ENCODE peak calls at places on chromosomes 7 and 10, in eight cellular contexts. D is ovary, C is IMR-90, W is esophagus squamous epithelium, S is mucosa of descending colon, A is neuronal stem cell, R is right atrium auricular region, E is breast epithelium. P is an unnamed sample.

GRCh38 chr7:120703585-120704240 is 154.2 kb downstream of the TSPAN12 start:
- DNase-seq in D (no peak), C (no peak), W (no peak), S (no peak), A (no peak), R (no peak), E (no peak), P (no peak)

GRCh38 chr7:25854059-25854458 is 297.9 kb upstream of the NFE2L3 start:
- DNase-seq in D (no peak), C (no peak), W (no peak), S (no peak), A (no peak), R (no peak), E (no peak), P (no peak)

GRCh38 chr10:77898323-77899079 is 28.1 kb downstream of the DLG5 start:
- DNase-seq in D (no peak), C (no peak), W (no peak), S (no peak), A (no peak), R (no peak), E (peak; percentile 92), P (no peak)

GRCh38 chr10:9069136-9069535 is 1014.6 kb downstream of the GATA3 start:
- DNase-seq in D (no peak), C (no peak), W (no peak), S (no peak), A (no peak), R (no peak), E (no peak), P (no peak)

GRCh38 chr7:111290982-111291381 is 200.1 kb downstream of the LRRN3 start:
- DNase-seq in D (no peak), C (no peak), W (no peak), S (no peak), A (no peak), R (no peak), E (no peak), P (no peak)

GRCh38 chr10:51910596-51910995 is 211.2 kb upstream of the CSTF2T start:
- DNase-seq in D (no peak), C (no peak), W (no peak), S (no peak), A (no peak), R (no peak), E (no peak), P (no peak)

GRCh38 chr10:10500941-10501340 is 516.7 kb upstream of the CELF2 start:
- DNase-seq in D (no peak), C (peak; percentile 91), W (no peak), S (no peak), A (no peak), R (no peak), E (no peak), P (no peak)

GRCh38 chr7:148142660-148143248 is 447.8 kb upstream of the C7orf33 start:
- DNase-seq in D (no peak), C (peak; percentile 21), W (no peak), S (no peak), A (peak; percentile 17), R (no peak), E (no peak), P (no peak)

GRCh38 chr7:139598642-139599041 is 75.2 kb downstream of the CLEC2L start:
- DNase-seq in D (no peak), C (no peak), W (no peak), S (no peak), A (no peak), R (no peak), E (no peak), P (no peak)

GRCh38 chr7:142357953-142358520 is 100.2 kb upstream of the PRSS58 start:
- DNase-seq in D (no peak), C (peak; percentile 83), W (no peak), S (no peak), A (peak; percentile 48), R (no peak), E (no peak), P (no peak)

GRCh38 chr7:28017372-28017771 is 163.2 kb downstream of the JAZF1 start:
- DNase-seq in D (no peak), C (peak; percentile 55), W (no peak), S (no peak), A (no peak), R (no peak), E (no peak), P (no peak)

GRCh38 chr10:51156913-51157312 is 82.6 kb downstream of the PRKG1 start:
- DNase-seq in D (no peak), C (peak; percentile 75), W (no peak), S (no peak), A (no peak), R (no peak), E (no peak), P (no peak)

GRCh38 chr10:96496281-96496925 is 17.3 kb downstream of the TLL2 start:
- DNase-seq in D (no peak), C (peak; percentile 35), W (no peak), S (no peak), A (no peak), R (peak; percentile 48), E (no peak), P (no peak)

GRCh38 chr10:88949912-88950664 is 2.5 kb downstream of the ACTA2 start:
- DNase-seq in D (no peak), C (no peak), W (no peak), S (no peak), A (no peak), R (no peak), E (no peak), P (no peak)

GRCh38 chr7:55105952-55106351 is 87.1 kb downstream of the EGFR start:
- DNase-seq in D (no peak), C (no peak), W (no peak), S (no peak), A (no peak), R (no peak), E (no peak), P (no peak)
- H3K4me1 ChIP-seq in D (peaks cover 27% of the 10 kb centered on the region), C (peaks cover 35% of the 10 kb centered on the region), W (peaks cover 21% of the 10 kb centered on the region), S (peaks cover 7% of the 10 kb centered on the region), A (peaks cover 10% of the 10 kb centered on the region), R (no peaks in the 10 kb centered on the region), E (no peaks in the 10 kb centered on the region), P (no peaks in the 10 kb centered on the region)

GRCh38 chr10:103837370-103838094 is 17.8 kb downstream of the SH3PXD2A start:
- DNase-seq in D (no peak), C (no peak), W (no peak), S (no peak), A (no peak), R (no peak), E (no peak), P (no peak)
- H3K4me1 ChIP-seq in D (peaks cover 10% of the 10 kb centered on the region), C (peaks cover 10% of the 10 kb centered on the region), W (peaks cover 33% of the 10 kb centered on the region), S (peaks cover 66% of the 10 kb centered on the region), A (peaks cover 27% of the 10 kb centered on the region), R (peaks cover 2% of the 10 kb centered on the region), E (peaks cover 15% of the 10 kb centered on the region), P (no peaks in the 10 kb centered on the region)

GRCh38 chr7:159033473-159033825 is 111.2 kb downstream of the VIPR2 start:
- DNase-seq in D (no peak), C (no peak), W (no peak), S (no peak), A (no peak), R (peak; percentile 49), E (no peak), P (no peak)

GRCh38 chr7:159032753-159033472 is 111.8 kb downstream of the VIPR2 start:
- DNase-seq in D (no peak), C (no peak), W (no peak), S (no peak), A (no peak), R (peak; percentile 56), E (peak; percentile 12), P (no peak)

GRCh38 chr7:159031750-159032149 is 112.9 kb downstream of the VIPR2 start:
- DNase-seq in D (peak; percentile 46), C (no peak), W (no peak), S (no peak), A (no peak), R (no peak), E (peak; percentile 15), P (no peak)

GRCh38 chr7:159031135-159031701 is 113.4 kb downstream of the VIPR2 start:
- DNase-seq in D (peak; percentile 84), C (no peak), W (no peak), S (no peak), A (no peak), R (peak; percentile 63), E (peak; percentile 25), P (peak; percentile 89)

DNA sequence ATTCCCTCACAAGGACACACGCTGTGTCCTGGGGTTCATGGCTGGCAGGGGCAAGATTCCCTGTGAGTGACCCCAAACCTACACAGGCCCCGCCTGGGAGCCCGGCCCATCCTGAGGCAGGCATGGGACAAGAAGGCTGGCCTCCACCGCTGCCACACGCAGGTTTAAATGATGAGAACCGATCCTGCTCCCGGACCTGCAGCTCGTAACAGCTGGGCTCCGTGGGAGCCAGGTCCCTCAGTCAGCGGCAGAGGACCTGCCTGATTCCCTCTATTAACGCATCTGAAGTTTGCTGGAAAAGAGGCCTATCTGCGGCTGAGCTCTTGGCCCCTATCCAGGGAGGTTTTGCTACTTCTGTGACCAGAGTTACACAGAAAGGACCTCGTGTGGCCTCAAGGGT is 112.4 kb downstream of the VIPR2 start:
- DNase-seq in D (no peak), C (no peak), W (no peak), S (no peak), A (no peak), R (peak; percentile 60), E (peak; percentile 15), P (no peak)
- H3K4me1 ChIP-seq in D (peaks cover 6% of the 10 kb centered on the region), C (no peaks in the 10 kb centered on the region), W (no peaks in the 10 kb centered on the region), S (no peaks in the 10 kb centered on the region), A (peaks cover 30% of the 10 kb centered on the region), R (no peaks in the 10 kb centered on the region), E (no peaks in the 10 kb centered on the region), P (no peaks in the 10 kb centered on the region)

DNA sequence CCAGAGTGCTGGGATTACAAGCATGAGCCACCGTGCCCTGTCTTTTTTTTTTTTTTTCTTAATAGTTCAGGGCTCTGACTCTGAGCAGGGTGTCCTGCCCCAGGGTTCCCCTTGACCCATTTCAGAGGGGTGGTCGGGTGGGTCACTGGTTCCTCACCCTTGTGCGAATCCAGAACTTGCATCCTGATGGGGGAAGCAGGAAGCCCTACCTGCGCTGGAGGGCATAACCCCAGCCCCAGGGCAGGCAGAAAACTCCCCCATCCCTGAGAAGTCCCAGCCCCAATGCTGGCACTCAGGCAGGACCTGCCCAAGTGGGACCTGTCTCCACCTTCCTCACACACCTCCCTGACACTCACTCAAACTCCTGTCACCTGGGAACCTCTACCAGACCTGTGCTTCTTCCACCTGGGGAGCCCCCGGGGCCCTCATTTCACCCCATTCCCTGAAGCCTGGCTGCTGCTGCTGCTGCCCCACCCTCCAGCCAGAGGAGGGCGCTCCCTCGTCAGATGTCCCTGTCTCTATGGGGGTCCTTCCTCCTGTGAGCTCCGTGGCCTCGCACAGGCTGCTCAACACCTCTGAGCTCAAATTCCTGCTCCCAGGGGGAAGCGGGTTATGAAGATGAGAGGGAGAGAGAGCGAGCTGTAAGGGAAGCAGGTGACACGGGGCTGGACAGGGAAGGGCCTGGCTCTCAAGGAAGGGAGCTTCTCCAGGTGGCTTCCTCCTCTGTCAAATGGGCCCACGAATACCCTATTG is 15.1 kb upstream of the ZNF273 start:
- DNase-seq in D (peak; percentile 52), C (no peak), W (no peak), S (no peak), A (no peak), R (peak; percentile 58), E (peak; percentile 12), P (no peak)
- H3K4me1 ChIP-seq in D (peaks cover 11% of the 10 kb centered on the region), C (no peaks in the 10 kb centered on the region), W (peaks cover 33% of the 10 kb centered on the region), S (peaks cover 17% of the 10 kb centered on the region), A (peaks cover 6% of the 10 kb centered on the region), R (no peaks in the 10 kb centered on the region), E (no peaks in the 10 kb centered on the region), P (peaks cover 2% of the 10 kb centered on the region)

GRCh38 chr10:79166312-79166721 is 97.6 kb downstream of the ZMIZ1 start:
- DNase-seq in D (no peak), C (no peak), W (no peak), S (no peak), A (no peak), R (no peak), E (no peak), P (no peak)
- H3K4me1 ChIP-seq in D (peaks cover 32% of the 10 kb centered on the region), C (peaks cover 36% of the 10 kb centered on the region), W (peaks cover 7% of the 10 kb centered on the region), S (no peaks in the 10 kb centered on the region), A (peaks cover 23% of the 10 kb centered on the region), R (no peaks in the 10 kb centered on the region), E (peaks cover under 1% of the 10 kb centered on the region), P (no peaks in the 10 kb centered on the region)

P was measured in aorta.